ENCODE peak calls at places on chromosomes 7 and 10, in four cellular contexts. M is ovary, H is mucosa of descending colon, F is heart left ventricle. U is an unnamed sample. For H3K4me1 and H3K36me3, the result is how much of the 10 kb centered on the place peaks cover.

GRCh38 chr10:31778627-31779026 is 150.0 kb downstream of the ARHGAP12 start:
- DNase-seq in M (no peak), H (no peak), F (no peak), U (no peak)

GRCh38 chr10:44383749-44384600 is 922 bp downstream of the CXCL12 start:
- DNase-seq in M (peak), H (peak), F (peak), U (no peak)

GRCh38 chr7:150977382-150978135 is 562 bp downstream of the KCNH2 start:
- DNase-seq in M (no peak), H (no peak), F (peak), U (no peak)

GRCh38 chr7:147982307-147982706 is 608.3 kb upstream of the C7orf33 start:
- DNase-seq in M (no peak), H (no peak), F (no peak), U (no peak)

GRCh38 chr7:113548137-113548536 is 370.7 kb downstream of the PPP1R3A start:
- DNase-seq in M (no peak), H (no peak), F (no peak), U (no peak)

GRCh38 chr10:3467052-3467906 is 294.7 kb upstream of the PITRM1 start:
- DNase-seq in M (peak), H (peak), F (peak), U (peak)

GRCh38 chr10:45040921-45041320 is 40.2 kb downstream of the ZNF22 start:
- DNase-seq in M (no peak), H (no peak), F (no peak), U (no peak)

GRCh38 chr10:130756651-130757050 is 554.9 kb downstream of the TCERG1L start:
- DNase-seq in M (no peak), H (peak), F (no peak), U (no peak)

GRCh38 chr7:102412548-102412947 is 16.4 kb downstream of the PRKRIP1 start:
- DNase-seq in M (no peak), H (no peak), F (peak), U (peak)

GRCh38 chr10:132689721-132690360 is 96.1 kb downstream of the NKX6-2 start:
- DNase-seq in M (peak), H (peak), F (peak), U (no peak)

GRCh38 chr10:127694580-127695193 is 42.3 kb upstream of the FOXI2 start:
- DNase-seq in M (no peak), H (peak), F (no peak), U (no peak)

GRCh38 chr10:35392482-35393230 is 56.3 kb downstream of the CCNY start:
- DNase-seq in M (no peak), H (no peak), F (no peak), U (no peak)

GRCh38 chr7:114938785-114939184 is 16.9 kb downstream of the MDFIC start:
- DNase-seq in M (no peak), H (no peak), F (no peak), U (no peak)

GRCh38 chr10:114684085-114684821 is 26.2 kb upstream of the ABLIM1 start:
- DNase-seq in M (peak), H (peak), F (peak), U (peak)

GRCh38 chr10:97724341-97724941 is 10.9 kb downstream of the MARVELD1 start:
- DNase-seq in M (no peak), H (peak), F (no peak), U (no peak)

GRCh38 chr7:129690701-129691100 is 79.2 kb downstream of the NRF1 start:
- DNase-seq in M (no peak), H (no peak), F (no peak), U (no peak)

GRCh38 chr10:12656518-12657142 is 307.3 kb downstream of the CAMK1D start:
- DNase-seq in M (no peak), H (no peak), F (no peak), U (no peak)

GRCh38 chr7:22859676-22860290 is 37.1 kb upstream of the TOMM7 start:
- DNase-seq in M (no peak), H (no peak), F (no peak), U (no peak)

GRCh38 chr10:3119796-3120459 is 52.6 kb downstream of the PFKP start:
- DNase-seq in M (no peak), H (no peak), F (no peak), U (no peak)

GRCh38 chr10:80464557-80465466 is 10.7 kb downstream of the TSPAN14 start:
- DNase-seq in M (peak), H (no peak), F (peak), U (no peak)

GRCh38 chr10:36802523-36803153 is 322.8 kb upstream of the ANKRD30A start:
- DNase-seq in M (no peak), H (no peak), F (peak), U (no peak)

GRCh38 chr10:123007558-123008378 is 827 bp downstream of the IKZF5 start:
- DNase-seq in M (no peak), H (no peak), F (no peak), U (peak)

GRCh38 chr10:77289790-77290189 is 347.8 kb downstream of the KCNMA1 start:
- DNase-seq in M (no peak), H (no peak), F (no peak), U (no peak)

GRCh38 chr7:94779070-94779469 is 123.1 kb upstream of the SGCE start:
- DNase-seq in M (no peak), H (no peak), F (no peak), U (no peak)

GRCh38 chr7:17474724-17475344 is 176.4 kb downstream of the AHR start:
- DNase-seq in M (no peak), H (no peak), F (no peak), U (no peak)

GRCh38 chr7:25583655-25584054 is 355.4 kb upstream of the NPVF start:
- DNase-seq in M (no peak), H (no peak), F (no peak), U (no peak)

GRCh38 chr7:127478040-127478386 is 85.5 kb upstream of the ZNF800 start:
- DNase-seq in M (no peak), H (no peak), F (no peak), U (no peak)

GRCh38 chr10:1412531-1413189 is 324.7 kb downstream of the ADARB2 start:
- DNase-seq in M (no peak), H (no peak), F (no peak), U (no peak)

GRCh38 chr10:128657508-128657907 is 531.3 kb upstream of the MKI67 start:
- DNase-seq in M (no peak), H (no peak), F (no peak), U (no peak)

GRCh38 chr10:17756557-17757208 is 4.7 kb downstream of the TMEM236 start:
- DNase-seq in M (no peak), H (no peak), F (no peak), U (no peak)

GRCh38 chr7:16234493-16235151 is 186.7 kb downstream of the CRPPA start:
- DNase-seq in M (no peak), H (no peak), F (no peak), U (no peak)

GRCh38 chr7:45108863-45109262 is 2.6 kb downstream of the TBRG4 start:
- DNase-seq in M (no peak), H (no peak), F (no peak), U (no peak)

GRCh38 chr7:45116048-45116447 is 4.6 kb upstream of the TBRG4 start:
- DNase-seq in M (no peak), H (no peak), F (no peak), U (no peak)

GRCh38 chr7:45112648-45113047 is 1.2 kb upstream of the TBRG4 start:
- DNase-seq in M (no peak), H (no peak), F (no peak), U (no peak)

GRCh38 chr7:45107356-45107755 is 4.1 kb downstream of the TBRG4 start:
- DNase-seq in M (no peak), H (no peak), F (no peak), U (no peak)

DNA sequence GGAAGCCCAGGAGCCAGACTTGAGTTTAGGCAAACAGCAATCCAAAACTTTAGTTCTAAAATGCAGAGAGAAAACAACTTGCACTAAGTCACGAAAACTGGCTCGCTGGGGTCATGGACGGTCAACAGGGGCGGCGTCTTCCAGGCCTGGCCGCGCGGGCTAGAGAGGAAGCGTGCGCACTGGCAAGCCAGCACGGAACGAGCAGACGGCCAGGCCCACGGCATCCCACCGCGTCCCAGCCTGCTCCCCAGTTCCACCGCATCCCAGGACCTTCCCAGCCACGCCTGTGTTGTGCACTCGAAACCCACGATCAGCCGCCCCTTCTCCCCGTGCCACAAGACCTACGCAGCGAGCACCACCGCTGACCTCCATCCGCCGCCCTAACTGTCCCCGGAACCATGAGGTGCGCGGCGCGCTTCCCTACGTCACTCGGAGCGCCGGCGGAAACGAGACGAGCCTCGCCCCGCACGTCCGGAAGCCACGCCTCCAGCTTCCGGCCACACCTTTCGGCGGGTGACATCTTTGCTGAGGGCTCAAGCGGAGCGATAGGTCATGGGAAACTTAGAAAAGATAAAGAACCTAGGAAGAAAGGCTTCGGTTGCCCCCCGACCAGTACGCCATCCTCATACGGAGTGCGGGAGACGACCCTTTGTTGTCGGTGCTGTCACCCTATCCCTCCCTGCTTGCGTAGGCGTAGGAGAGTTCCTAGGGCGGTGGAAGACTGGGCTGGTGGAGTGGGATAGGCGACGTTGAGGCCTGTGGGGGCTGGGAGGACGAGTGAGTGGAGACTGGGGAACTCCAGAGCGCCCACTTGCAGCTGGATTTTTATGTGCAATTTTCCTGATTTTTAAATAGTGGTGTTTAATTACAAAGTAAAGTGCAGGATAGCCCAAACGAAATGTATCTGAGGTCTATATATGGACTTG is at the start of gene TBRG4:
- DNase-seq in M (peak), H (peak), F (peak), U (peak)
- TF ChIP-seq CTCF in M (peak), H (no peak), F (no peak), U (no peak)

GRCh38 chr7:47472444-47473157 is 109.3 kb downstream of the TNS3 start:
- DNase-seq in M (no peak), H (no peak), F (no peak), U (no peak)

GRCh38 chr7:47471831-47472230 is 110.1 kb downstream of the TNS3 start:
- DNase-seq in M (no peak), H (no peak), F (no peak), U (no peak)

GRCh38 chr7:47473499-47474210 is 108.3 kb downstream of the TNS3 start:
- DNase-seq in M (no peak), H (no peak), F (no peak), U (peak)

GRCh38 chr7:47471358-47471703 is 110.6 kb downstream of the TNS3 start:
- DNase-seq in M (no peak), H (no peak), F (no peak), U (no peak)

GRCh38 chr7:47470567-47471357 is 111.1 kb downstream of the TNS3 start:
- DNase-seq in M (no peak), H (peak), F (no peak), U (peak)
- H3K4me1 ChIP-seq in M (under half), H (under half), F (under half), U (under half)

GRCh38 chr7:140458191-140458590 is 21.1 kb downstream of the MKRN1 start:
- DNase-seq in M (no peak), H (no peak), F (no peak), U (no peak)

GRCh38 chr7:140455743-140456142 is 23.6 kb downstream of the MKRN1 start:
- DNase-seq in M (no peak), H (no peak), F (no peak), U (no peak)

GRCh38 chr7:140454657-140455015 is 24.7 kb downstream of the MKRN1 start:
- DNase-seq in M (no peak), H (no peak), F (no peak), U (no peak)

GRCh38 chr7:140453273-140453672 is 26.0 kb downstream of the MKRN1 start:
- DNase-seq in M (no peak), H (no peak), F (no peak), U (no peak)

DNA sequence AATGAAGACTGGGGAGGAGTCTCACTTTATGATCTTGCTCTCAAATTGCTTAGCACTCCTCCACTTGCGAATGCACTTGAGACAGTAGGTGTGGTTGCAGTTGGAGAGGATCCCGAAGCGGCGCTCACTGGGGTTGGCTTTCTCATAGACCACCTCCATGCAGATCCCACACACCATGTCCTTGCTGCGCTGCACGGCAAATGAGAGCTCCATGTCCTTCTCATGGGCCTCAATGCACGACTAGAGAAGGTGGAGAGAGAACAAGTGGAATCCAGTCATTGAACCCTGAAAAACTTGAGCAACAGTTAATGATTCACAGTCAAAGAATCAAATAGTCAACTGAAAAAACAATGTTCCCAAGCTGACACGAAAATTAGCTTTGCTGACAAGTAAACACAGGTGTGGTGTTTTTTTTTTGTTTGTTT is 22.7 kb downstream of the MKRN1 start:
- DNase-seq in M (no peak), H (peak), F (no peak), U (no peak)
- H3K36me3 ChIP-seq in M (under half), H (under half), F (half or more), U (half or more)

GRCh38 chr7:18906901-18907300 is 210.5 kb downstream of the TWIST1 start:
- DNase-seq in M (no peak), H (no peak), F (no peak), U (no peak)
- TF ChIP-seq CTCF in M (no peak), H (no peak), F (no peak), U (no peak)

DNA sequence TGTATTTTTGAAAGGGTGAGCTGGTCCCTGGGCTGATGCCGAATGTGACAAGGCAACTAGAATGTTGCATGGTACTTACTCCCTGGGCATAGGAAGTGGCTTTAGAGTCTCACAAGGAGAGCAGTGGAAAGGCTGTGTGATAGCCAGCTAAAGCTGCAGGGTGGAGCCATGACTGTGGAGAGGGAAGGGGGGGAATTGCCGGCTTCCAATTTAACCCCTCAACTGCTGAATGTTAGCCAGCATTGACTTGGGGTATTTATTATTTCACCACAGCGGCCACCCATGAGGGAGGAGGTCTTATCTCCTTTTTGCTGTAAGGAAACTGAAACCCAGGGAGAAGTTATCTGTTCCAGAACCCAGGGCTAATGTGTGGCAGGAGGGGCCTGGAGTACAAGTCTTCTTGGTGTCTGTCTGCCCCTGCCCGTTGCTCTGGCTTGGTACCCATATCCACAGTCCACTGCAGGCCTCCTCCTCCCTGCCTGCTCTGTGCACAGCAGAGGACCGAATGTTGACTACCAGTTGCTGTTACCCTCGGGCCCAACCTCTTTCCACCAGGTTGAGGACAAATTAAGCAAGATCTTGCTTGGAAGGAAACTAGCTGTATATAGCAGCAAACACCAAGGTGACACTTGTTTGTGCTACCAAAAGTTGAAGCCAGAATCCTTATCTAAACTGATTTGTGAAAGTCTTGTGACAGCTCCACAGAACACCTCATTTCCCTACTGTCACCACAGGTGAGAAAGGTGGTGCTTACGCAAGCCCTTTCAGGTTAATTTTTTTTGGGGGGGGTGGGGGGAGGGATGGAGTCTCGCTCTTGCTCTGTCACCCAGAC is 37.6 kb downstream of the WBP1L start:
- DNase-seq in M (no peak), H (no peak), F (peak), U (no peak)
- H3K4me1 ChIP-seq in M (under half), H (under half), F (half or more), U (half or more)